ENCODE peak calls at places on chromosomes 11 and 22, in nine cellular contexts. One of them, this sample, is unnamed.

GRCh38 chr22:20171288-20172037 is 20.6 kb upstream of the CCDC188 start:
- DNase-seq in tibial artery: no peak
- DNase-seq in activated CD4-positive, alpha-beta T cell treated with anti-CD3 and anti-CD28 coated beads, Interleukin-2, amount 50 U/mL, for 48 hours: no peak
- DNase-seq in stimulated activated CD4-positive, alpha-beta T cell treated with anti-CD3 and anti-CD28 coated beads, TNF-alpha, amount 100 ng/mL, for 4 hours: no peak
- DNase-seq in HL-60: no peak
- DNase-seq in foreskin fibroblast: no peak
- DNase-seq in neural crest cell: no peak
- DNase-seq in effector memory CD8-positive, alpha-beta T cell: no peak
- DNase-seq in EL: no peak
- DNase-seq in this sample: no peak

GRCh38 chr22:38403806-38404205 is 51.2 kb downstream of the KCNJ4 start:
- DNase-seq in tibial artery: no peak
- DNase-seq in activated CD4-positive, alpha-beta T cell treated with anti-CD3 and anti-CD28 coated beads, Interleukin-2, amount 50 U/mL, for 48 hours: no peak
- DNase-seq in stimulated activated CD4-positive, alpha-beta T cell treated with anti-CD3 and anti-CD28 coated beads, TNF-alpha, amount 100 ng/mL, for 4 hours: no peak
- DNase-seq in HL-60: peak
- DNase-seq in foreskin fibroblast: no peak
- DNase-seq in neural crest cell: no peak
- DNase-seq in effector memory CD8-positive, alpha-beta T cell: no peak
- DNase-seq in EL: no peak
- DNase-seq in this sample: no peak

GRCh38 chr11:133343951-133344350 is 188.3 kb downstream of the OPCML start:
- DNase-seq in tibial artery: no peak
- DNase-seq in activated CD4-positive, alpha-beta T cell treated with anti-CD3 and anti-CD28 coated beads, Interleukin-2, amount 50 U/mL, for 48 hours: no peak
- DNase-seq in stimulated activated CD4-positive, alpha-beta T cell treated with anti-CD3 and anti-CD28 coated beads, TNF-alpha, amount 100 ng/mL, for 4 hours: no peak
- DNase-seq in HL-60: no peak
- DNase-seq in foreskin fibroblast: no peak
- DNase-seq in neural crest cell: no peak
- DNase-seq in effector memory CD8-positive, alpha-beta T cell: no peak
- DNase-seq in EL: no peak
- DNase-seq in this sample: no peak

GRCh38 chr11:108912587-108912986 is 247.7 kb downstream of the DDX10 start:
- DNase-seq in tibial artery: no peak
- DNase-seq in activated CD4-positive, alpha-beta T cell treated with anti-CD3 and anti-CD28 coated beads, Interleukin-2, amount 50 U/mL, for 48 hours: no peak
- DNase-seq in stimulated activated CD4-positive, alpha-beta T cell treated with anti-CD3 and anti-CD28 coated beads, TNF-alpha, amount 100 ng/mL, for 4 hours: no peak
- DNase-seq in HL-60: no peak
- DNase-seq in foreskin fibroblast: peak
- DNase-seq in neural crest cell: no peak
- DNase-seq in effector memory CD8-positive, alpha-beta T cell: no peak
- DNase-seq in EL: peak
- DNase-seq in this sample: no peak

GRCh38 chr11:126340960-126341709 is 14.4 kb upstream of the ST3GAL4 start:
- DNase-seq in tibial artery: no peak
- DNase-seq in activated CD4-positive, alpha-beta T cell treated with anti-CD3 and anti-CD28 coated beads, Interleukin-2, amount 50 U/mL, for 48 hours: no peak
- DNase-seq in stimulated activated CD4-positive, alpha-beta T cell treated with anti-CD3 and anti-CD28 coated beads, TNF-alpha, amount 100 ng/mL, for 4 hours: no peak
- DNase-seq in HL-60: no peak
- DNase-seq in foreskin fibroblast: no peak
- DNase-seq in neural crest cell: no peak
- DNase-seq in effector memory CD8-positive, alpha-beta T cell: no peak
- DNase-seq in EL: no peak
- DNase-seq in this sample: no peak

GRCh38 chr22:43172191-43172590 is 14.7 kb downstream of the TTLL12 start:
- DNase-seq in tibial artery: no peak
- DNase-seq in activated CD4-positive, alpha-beta T cell treated with anti-CD3 and anti-CD28 coated beads, Interleukin-2, amount 50 U/mL, for 48 hours: no peak
- DNase-seq in stimulated activated CD4-positive, alpha-beta T cell treated with anti-CD3 and anti-CD28 coated beads, TNF-alpha, amount 100 ng/mL, for 4 hours: no peak
- DNase-seq in HL-60: no peak
- DNase-seq in foreskin fibroblast: no peak
- DNase-seq in neural crest cell: no peak
- DNase-seq in effector memory CD8-positive, alpha-beta T cell: no peak
- DNase-seq in EL: no peak
- DNase-seq in this sample: no peak

GRCh38 chr11:113884361-113884836 is 9.0 kb upstream of the USP28 start:
- DNase-seq in tibial artery: no peak
- DNase-seq in activated CD4-positive, alpha-beta T cell treated with anti-CD3 and anti-CD28 coated beads, Interleukin-2, amount 50 U/mL, for 48 hours: no peak
- DNase-seq in stimulated activated CD4-positive, alpha-beta T cell treated with anti-CD3 and anti-CD28 coated beads, TNF-alpha, amount 100 ng/mL, for 4 hours: no peak
- DNase-seq in HL-60: no peak
- DNase-seq in foreskin fibroblast: peak
- DNase-seq in neural crest cell: no peak
- DNase-seq in effector memory CD8-positive, alpha-beta T cell: no peak
- DNase-seq in EL: peak
- DNase-seq in this sample: no peak

GRCh38 chr11:130161441-130161840 is 1.9 kb downstream of the ST14 start:
- DNase-seq in tibial artery: no peak
- DNase-seq in activated CD4-positive, alpha-beta T cell treated with anti-CD3 and anti-CD28 coated beads, Interleukin-2, amount 50 U/mL, for 48 hours: no peak
- DNase-seq in stimulated activated CD4-positive, alpha-beta T cell treated with anti-CD3 and anti-CD28 coated beads, TNF-alpha, amount 100 ng/mL, for 4 hours: no peak
- DNase-seq in HL-60: no peak
- DNase-seq in foreskin fibroblast: no peak
- DNase-seq in neural crest cell: no peak
- DNase-seq in effector memory CD8-positive, alpha-beta T cell: no peak
- DNase-seq in EL: no peak
- DNase-seq in this sample: no peak

GRCh38 chr11:6320411-6321207 is at the start of gene CAVIN3:
- DNase-seq in tibial artery: peak
- DNase-seq in activated CD4-positive, alpha-beta T cell treated with anti-CD3 and anti-CD28 coated beads, Interleukin-2, amount 50 U/mL, for 48 hours: peak
- DNase-seq in stimulated activated CD4-positive, alpha-beta T cell treated with anti-CD3 and anti-CD28 coated beads, TNF-alpha, amount 100 ng/mL, for 4 hours: no peak
- DNase-seq in HL-60: peak
- DNase-seq in foreskin fibroblast: peak
- DNase-seq in neural crest cell: peak
- DNase-seq in effector memory CD8-positive, alpha-beta T cell: no peak
- DNase-seq in EL: peak
- DNase-seq in this sample: peak

GRCh38 chr11:79694368-79694767 is 253.5 kb upstream of the TENM4 start:
- DNase-seq in tibial artery: no peak
- DNase-seq in activated CD4-positive, alpha-beta T cell treated with anti-CD3 and anti-CD28 coated beads, Interleukin-2, amount 50 U/mL, for 48 hours: no peak
- DNase-seq in stimulated activated CD4-positive, alpha-beta T cell treated with anti-CD3 and anti-CD28 coated beads, TNF-alpha, amount 100 ng/mL, for 4 hours: no peak
- DNase-seq in HL-60: no peak
- DNase-seq in foreskin fibroblast: no peak
- DNase-seq in neural crest cell: no peak
- DNase-seq in effector memory CD8-positive, alpha-beta T cell: no peak
- DNase-seq in EL: no peak
- DNase-seq in this sample: no peak

GRCh38 chr11:60852060-60852638 is 3.6 kb downstream of the PTGDR2 start:
- DNase-seq in tibial artery: no peak
- DNase-seq in activated CD4-positive, alpha-beta T cell treated with anti-CD3 and anti-CD28 coated beads, Interleukin-2, amount 50 U/mL, for 48 hours: no peak
- DNase-seq in stimulated activated CD4-positive, alpha-beta T cell treated with anti-CD3 and anti-CD28 coated beads, TNF-alpha, amount 100 ng/mL, for 4 hours: no peak
- DNase-seq in HL-60: no peak
- DNase-seq in foreskin fibroblast: no peak
- DNase-seq in neural crest cell: no peak
- DNase-seq in effector memory CD8-positive, alpha-beta T cell: no peak
- DNase-seq in EL: no peak
- DNase-seq in this sample: no peak

GRCh38 chr11:102882389-102883024 is 7.7 kb upstream of the MMP12 start:
- DNase-seq in tibial artery: no peak
- DNase-seq in activated CD4-positive, alpha-beta T cell treated with anti-CD3 and anti-CD28 coated beads, Interleukin-2, amount 50 U/mL, for 48 hours: no peak
- DNase-seq in stimulated activated CD4-positive, alpha-beta T cell treated with anti-CD3 and anti-CD28 coated beads, TNF-alpha, amount 100 ng/mL, for 4 hours: no peak
- DNase-seq in HL-60: no peak
- DNase-seq in foreskin fibroblast: peak
- DNase-seq in neural crest cell: no peak
- DNase-seq in effector memory CD8-positive, alpha-beta T cell: no peak
- DNase-seq in EL: peak
- DNase-seq in this sample: no peak

GRCh38 chr11:36540998-36541397 is 26.8 kb upstream of the RAG1 start:
- DNase-seq in tibial artery: no peak
- DNase-seq in activated CD4-positive, alpha-beta T cell treated with anti-CD3 and anti-CD28 coated beads, Interleukin-2, amount 50 U/mL, for 48 hours: peak
- DNase-seq in stimulated activated CD4-positive, alpha-beta T cell treated with anti-CD3 and anti-CD28 coated beads, TNF-alpha, amount 100 ng/mL, for 4 hours: no peak
- DNase-seq in HL-60: peak
- DNase-seq in foreskin fibroblast: peak
- DNase-seq in neural crest cell: no peak
- DNase-seq in effector memory CD8-positive, alpha-beta T cell: peak
- DNase-seq in EL: peak
- DNase-seq in this sample: peak

GRCh38 chr11:31414338-31414737 is 44.7 kb downstream of the DNAJC24 start:
- DNase-seq in tibial artery: no peak
- DNase-seq in activated CD4-positive, alpha-beta T cell treated with anti-CD3 and anti-CD28 coated beads, Interleukin-2, amount 50 U/mL, for 48 hours: no peak
- DNase-seq in stimulated activated CD4-positive, alpha-beta T cell treated with anti-CD3 and anti-CD28 coated beads, TNF-alpha, amount 100 ng/mL, for 4 hours: no peak
- DNase-seq in HL-60: no peak
- DNase-seq in foreskin fibroblast: no peak
- DNase-seq in neural crest cell: no peak
- DNase-seq in effector memory CD8-positive, alpha-beta T cell: no peak
- DNase-seq in EL: no peak
- DNase-seq in this sample: no peak

GRCh38 chr22:37186228-37186996 is 1.6 kb downstream of the C1QTNF6 start:
- DNase-seq in tibial artery: no peak
- DNase-seq in activated CD4-positive, alpha-beta T cell treated with anti-CD3 and anti-CD28 coated beads, Interleukin-2, amount 50 U/mL, for 48 hours: no peak
- DNase-seq in stimulated activated CD4-positive, alpha-beta T cell treated with anti-CD3 and anti-CD28 coated beads, TNF-alpha, amount 100 ng/mL, for 4 hours: peak
- DNase-seq in HL-60: peak
- DNase-seq in foreskin fibroblast: peak
- DNase-seq in neural crest cell: no peak
- DNase-seq in effector memory CD8-positive, alpha-beta T cell: peak
- DNase-seq in EL: peak
- DNase-seq in this sample: peak

GRCh38 chr22:27727673-27728451 is 73.7 kb downstream of the MN1 start:
- DNase-seq in tibial artery: no peak
- DNase-seq in activated CD4-positive, alpha-beta T cell treated with anti-CD3 and anti-CD28 coated beads, Interleukin-2, amount 50 U/mL, for 48 hours: no peak
- DNase-seq in stimulated activated CD4-positive, alpha-beta T cell treated with anti-CD3 and anti-CD28 coated beads, TNF-alpha, amount 100 ng/mL, for 4 hours: no peak
- DNase-seq in HL-60: no peak
- DNase-seq in foreskin fibroblast: no peak
- DNase-seq in neural crest cell: no peak
- DNase-seq in effector memory CD8-positive, alpha-beta T cell: no peak
- DNase-seq in EL: no peak
- DNase-seq in this sample: no peak

GRCh38 chr11:115500547-115501503 is 3.4 kb downstream of the CADM1 start:
- DNase-seq in tibial artery: no peak
- DNase-seq in activated CD4-positive, alpha-beta T cell treated with anti-CD3 and anti-CD28 coated beads, Interleukin-2, amount 50 U/mL, for 48 hours: no peak
- DNase-seq in stimulated activated CD4-positive, alpha-beta T cell treated with anti-CD3 and anti-CD28 coated beads, TNF-alpha, amount 100 ng/mL, for 4 hours: no peak
- DNase-seq in HL-60: no peak
- DNase-seq in foreskin fibroblast: no peak
- DNase-seq in neural crest cell: peak
- DNase-seq in effector memory CD8-positive, alpha-beta T cell: no peak
- DNase-seq in EL: no peak
- DNase-seq in this sample: peak